ENCODE peak calls at places on chromosomes 7 and 10, in eight cellular contexts. Z is foreskin fibroblast, I is GM06990, U is prostate gland, W is tibial nerve, N is AG04449, R is lower leg skin, M is colonic mucosa. D is an unnamed sample.

GRCh38 chr10:53699684-53700083 is 927.1 kb upstream of the MBL2 start:
- DNase-seq in Z (no peak), I (no peak), U (no peak), W (no peak), N (no peak), R (no peak), M (no peak), D (no peak)

GRCh38 chr7:158827411-158828342 is 1.6 kb downstream of the ESYT2 start:
- DNase-seq in Z (no peak), I (no peak), U (no peak), W (no peak), N (no peak), R (no peak), M (no peak), D (peak)

GRCh38 chr7:55129409-55130078 is 110.7 kb downstream of the EGFR start:
- DNase-seq in Z (peak), I (no peak), U (no peak), W (no peak), N (no peak), R (peak), M (peak), D (peak)

GRCh38 chr10:49605177-49605938 is 4.8 kb upstream of the SLC18A3 start:
- DNase-seq in Z (no peak), I (no peak), U (no peak), W (no peak), N (no peak), R (peak), M (no peak), D (peak)

GRCh38 chr7:121273467-121274167 is 55.2 kb upstream of the WNT16 start:
- DNase-seq in Z (no peak), I (no peak), U (no peak), W (no peak), N (no peak), R (no peak), M (no peak), D (no peak)

GRCh38 chr7:87113077-87113476 is 39.2 kb upstream of the DMTF1 start:
- DNase-seq in Z (no peak), I (no peak), U (no peak), W (no peak), N (no peak), R (no peak), M (no peak), D (no peak)

GRCh38 chr10:13571541-13571940 is 15.2 kb upstream of the PRPF18 start:
- DNase-seq in Z (no peak), I (no peak), U (no peak), W (no peak), N (no peak), R (no peak), M (no peak), D (no peak)

GRCh38 chr7:20435305-20435704 is 104.6 kb downstream of the ITGB8 start:
- DNase-seq in Z (peak), I (no peak), U (no peak), W (peak), N (no peak), R (peak), M (peak), D (no peak)

GRCh38 chr10:97861924-97862323 is 12.3 kb downstream of the GOLGA7B start:
- DNase-seq in Z (no peak), I (no peak), U (no peak), W (no peak), N (no peak), R (no peak), M (no peak), D (no peak)

GRCh38 chr7:41977165-41977651 is 259.8 kb downstream of the GLI3 start:
- DNase-seq in Z (peak), I (no peak), U (no peak), W (peak), N (no peak), R (no peak), M (no peak), D (peak)

GRCh38 chr7:1566687-1567081 is 3.1 kb downstream of the PSMG3 start:
- DNase-seq in Z (no peak), I (no peak), U (no peak), W (no peak), N (no peak), R (peak), M (peak), D (no peak)

DNA sequence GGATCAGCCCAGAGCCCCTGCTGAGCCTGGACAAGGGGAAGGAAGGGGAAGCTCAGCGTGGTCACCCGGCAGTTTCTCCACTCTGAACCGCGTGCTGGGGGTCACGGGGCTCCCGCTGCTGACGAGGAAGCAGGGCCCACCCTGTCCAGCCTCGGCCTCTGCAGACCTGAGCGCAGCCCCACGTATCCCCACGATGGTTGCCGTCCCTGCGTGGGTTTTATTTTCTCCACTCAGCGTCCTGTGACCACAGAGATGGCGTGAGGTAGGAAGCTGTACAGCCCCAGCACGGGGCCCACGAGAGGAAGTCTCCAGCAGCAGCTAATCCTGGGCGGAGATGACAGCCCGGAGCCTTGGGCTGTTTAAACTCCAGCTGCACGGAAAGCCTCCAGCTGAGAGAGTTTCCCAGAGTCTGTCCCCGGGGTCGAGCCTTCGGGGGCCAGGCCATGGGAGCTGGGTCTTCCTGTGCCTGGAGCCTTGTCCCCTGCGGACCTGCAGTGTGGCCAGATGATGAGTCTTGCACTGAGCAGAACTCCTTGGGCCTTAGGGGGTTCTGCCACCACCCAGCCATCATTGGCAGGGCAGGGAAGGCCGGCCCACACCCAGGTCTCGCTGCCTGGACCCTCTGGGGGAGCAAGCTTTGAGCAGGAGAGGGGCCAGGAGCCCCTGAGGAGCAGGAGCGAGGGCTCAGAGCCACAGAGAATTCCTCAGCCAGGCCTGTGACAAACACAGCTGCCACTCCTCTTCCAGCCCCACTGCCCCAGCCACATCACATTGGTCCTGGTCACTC is 72.8 kb upstream of the FAM20C start:
- DNase-seq in Z (peak), I (no peak), U (no peak), W (peak), N (no peak), R (peak), M (peak), D (no peak)
- TF ChIP-seq CTCF in Z (no peak), I (no peak), U (no peak), W (no peak), N (no peak), R (no peak), M (no peak), D (no peak)

DNA sequence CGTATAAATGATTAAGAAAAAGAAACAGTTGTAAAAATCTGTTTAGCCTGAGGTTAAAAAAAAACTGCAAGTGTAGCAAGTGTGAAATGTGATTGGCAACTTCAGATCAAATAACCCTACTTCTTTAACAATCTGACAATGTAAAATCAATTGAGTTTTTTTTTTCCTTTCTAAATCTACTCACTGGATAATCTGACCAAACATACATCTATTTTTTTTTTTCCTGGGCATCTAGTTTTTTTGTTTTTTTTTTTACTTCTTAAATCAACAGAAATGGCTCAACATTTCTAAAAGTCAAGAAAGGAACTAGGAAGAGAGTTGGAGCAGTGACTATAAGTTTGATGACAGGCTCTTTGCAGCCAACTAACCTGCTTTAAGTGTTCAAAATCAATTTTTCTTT is 1.4 kb downstream of the ARL3 start:
- DNase-seq in Z (no peak), I (no peak), U (no peak), W (no peak), N (no peak), R (no peak), M (no peak), D (no peak)
- H3K4me3 ChIP-seq in Z (peak), I (peak), U (peak), W (peak), N (peak), R (no peak), M (peak), D (peak)

GRCh38 chr10:104406715-104407517 is 53.3 kb downstream of the CFAP58 start:
- DNase-seq in Z (peak), I (no peak), U (peak), W (no peak), N (peak), R (no peak), M (no peak), D (peak)
- TF ChIP-seq CTCF in Z (peak), I (peak), U (peak), W (peak), N (peak), R (no peak), M (no peak), D (peak)

GRCh38 chr7:45149606-45150005 is 8.0 kb upstream of the RAMP3 start:
- DNase-seq in Z (no peak), I (no peak), U (no peak), W (no peak), N (no peak), R (no peak), M (no peak), D (no peak)
- H3K4me3 ChIP-seq in Z (no peak), I (no peak), U (no peak), W (no peak), N (no peak), R (no peak), M (no peak), D (no peak)

DNA sequence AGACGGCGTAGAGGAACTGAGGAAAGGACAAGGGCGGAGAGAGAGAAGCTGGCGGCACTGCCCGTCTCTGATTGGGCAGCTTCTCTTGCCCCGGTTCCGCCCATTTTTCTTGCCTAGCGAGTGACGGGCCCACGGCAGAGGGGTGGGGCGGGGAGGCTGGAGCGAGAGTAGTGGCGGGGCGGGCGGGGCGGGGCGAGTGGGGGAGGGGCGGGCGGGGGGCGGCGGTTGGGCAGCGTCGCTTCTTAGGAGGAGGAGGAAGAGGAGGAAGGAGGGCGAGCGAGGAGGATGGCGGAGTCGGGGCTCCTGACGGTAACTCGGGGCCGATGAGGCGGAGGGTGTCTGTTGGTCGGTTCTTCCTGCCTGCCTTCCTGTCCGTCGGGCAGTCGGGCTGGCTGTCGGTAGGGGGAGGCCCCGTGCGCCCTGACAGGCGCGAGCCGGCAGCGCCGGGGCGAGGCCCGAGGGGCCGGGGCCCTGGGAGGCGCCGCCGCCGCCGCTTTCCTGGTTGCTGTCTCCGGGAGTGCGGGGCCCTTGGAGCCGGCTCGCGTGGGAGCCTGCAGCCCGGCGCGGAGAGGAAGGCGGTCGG is at the start of gene SHOC2:
- DNase-seq in Z (no peak), I (no peak), U (peak), W (no peak), N (no peak), R (peak), M (peak), D (peak)
- TF ChIP-seq CTCF in Z (peak), I (peak), U (no peak), W (no peak), N (peak), R (no peak), M (no peak), D (no peak)

GRCh38 chr7:26197153-26198115 is 3.1 kb downstream of the HNRNPA2B1 start:
- DNase-seq in Z (no peak), I (peak), U (no peak), W (no peak), N (no peak), R (no peak), M (no peak), D (peak)

GRCh38 chr7:26195867-26196266 is 4.7 kb downstream of the HNRNPA2B1 start:
- DNase-seq in Z (no peak), I (no peak), U (no peak), W (no peak), N (no peak), R (no peak), M (no peak), D (no peak)

GRCh38 chr7:26196305-26196704 is 4.2 kb downstream of the HNRNPA2B1 start:
- DNase-seq in Z (no peak), I (no peak), U (no peak), W (no peak), N (no peak), R (no peak), M (no peak), D (no peak)

GRCh38 chr7:26193432-26194206 is 6.9 kb downstream of the HNRNPA2B1 start:
- DNase-seq in Z (no peak), I (no peak), U (no peak), W (no peak), N (no peak), R (no peak), M (no peak), D (no peak)

DNA sequence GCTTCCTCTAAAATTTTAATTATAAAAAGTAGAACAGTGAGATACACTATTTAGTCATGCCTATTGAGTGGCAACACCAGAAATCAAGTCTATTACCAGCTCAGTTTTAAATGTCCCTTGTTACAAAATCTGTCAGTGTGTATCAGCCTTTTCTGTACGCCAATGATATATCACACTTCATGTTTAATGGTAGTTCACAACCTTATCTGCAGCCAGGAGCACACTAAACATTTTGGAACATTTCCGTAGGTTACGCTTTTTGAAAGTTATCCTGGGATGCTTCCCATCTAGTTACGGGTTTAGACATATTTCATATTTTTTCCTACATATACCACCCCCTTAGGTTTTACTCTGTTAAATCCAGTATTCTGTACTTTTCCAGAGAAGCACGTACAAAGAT is 5.4 kb downstream of the HNRNPA2B1 start:
- DNase-seq in Z (no peak), I (no peak), U (no peak), W (no peak), N (no peak), R (no peak), M (no peak), D (no peak)
- H3K4me3 ChIP-seq in Z (no peak), I (peak), U (no peak), W (no peak), N (no peak), R (no peak), M (no peak), D (no peak)

GRCh38 chr7:23072043-23072442 is 33.5 kb upstream of the KLHL7 start:
- DNase-seq in Z (no peak), I (no peak), U (no peak), W (no peak), N (no peak), R (no peak), M (no peak), D (no peak)
- TF ChIP-seq CTCF in Z (peak), I (no peak), U (no peak), W (no peak), N (no peak), R (no peak), M (no peak), D (no peak)

GRCh38 chr7:137947031-137947430 is 54.9 kb downstream of the CREB3L2 start:
- DNase-seq in Z (no peak), I (no peak), U (no peak), W (no peak), N (no peak), R (no peak), M (no peak), D (no peak)

GRCh38 chr7:137942459-137943115 is 59.3 kb downstream of the CREB3L2 start:
- DNase-seq in Z (no peak), I (no peak), U (no peak), W (peak), N (no peak), R (no peak), M (no peak), D (no peak)

GRCh38 chr7:137946015-137946414 is 55.9 kb downstream of the CREB3L2 start:
- DNase-seq in Z (no peak), I (no peak), U (no peak), W (no peak), N (no peak), R (no peak), M (no peak), D (no peak)

GRCh38 chr7:137943132-137943551 is 58.7 kb downstream of the CREB3L2 start:
- DNase-seq in Z (peak), I (no peak), U (no peak), W (peak), N (no peak), R (no peak), M (no peak), D (no peak)

GRCh38 chr7:137944168-137944567 is 57.7 kb downstream of the CREB3L2 start:
- DNase-seq in Z (no peak), I (no peak), U (peak), W (no peak), N (no peak), R (no peak), M (no peak), D (no peak)
- H3K4me3 ChIP-seq in Z (no peak), I (no peak), U (no peak), W (no peak), N (no peak), R (no peak), M (no peak), D (no peak)